ENCODE peak calls at places on chromosomes 1 and 21, in nine cellular contexts. Z, S, W, B, C, J, E, L and A are unnamed samples.

GRCh38 chr1:235883261-235883927 is 16.7 kb upstream of the LYST start:
- DNase-seq in Z (peak; percentile 95), S (no peak), W (no peak), B (peak; percentile 97), C (peak; percentile 98), J (peak; percentile 89), E (no peak), L (peak; percentile 13), A (peak; percentile 60)

GRCh38 chr1:65773391-65773790 is 19.3 kb upstream of the PDE4B start:
- DNase-seq in Z (no peak), S (no peak), W (no peak), B (peak; percentile 31), C (peak; percentile 52), J (no peak), E (no peak), L (no peak), A (no peak)

GRCh38 chr1:157155658-157156057 is 17.5 kb upstream of the ETV3 start:
- DNase-seq in Z (peak; percentile 41), S (no peak), W (no peak), B (no peak), C (peak; percentile 36), J (no peak), E (no peak), L (peak; percentile 21), A (no peak)

GRCh38 chr1:226337294-226337870 is 28.4 kb upstream of the LIN9 start:
- DNase-seq in Z (no peak), S (no peak), W (no peak), B (no peak), C (peak; percentile 17), J (no peak), E (no peak), L (no peak), A (no peak)

GRCh38 chr1:1677718-1678580 is 14.6 kb downstream of the SLC35E2B start:
- DNase-seq in Z (no peak), S (peak; percentile 73), W (peak; percentile 77), B (no peak), C (no peak), J (peak; percentile 55), E (no peak), L (peak; percentile 8), A (no peak)

GRCh38 chr1:96973605-96974004 is 252.0 kb downstream of the PTBP2 start:
- DNase-seq in Z (no peak), S (no peak), W (no peak), B (peak; percentile 33), C (no peak), J (peak; percentile 11), E (no peak), L (no peak), A (peak; percentile 84)

GRCh38 chr1:197763769-197764168 is 11.5 kb downstream of the DENND1B start:
- DNase-seq in Z (no peak), S (no peak), W (no peak), B (no peak), C (no peak), J (no peak), E (no peak), L (no peak), A (no peak)

GRCh38 chr1:8013800-8014199 is 12.3 kb downstream of the ERRFI1 start:
- DNase-seq in Z (no peak), S (no peak), W (no peak), B (no peak), C (no peak), J (no peak), E (no peak), L (no peak), A (no peak)

GRCh38 chr1:113891631-113892220 is 4.3 kb upstream of the BCL2L15 start:
- DNase-seq in Z (no peak), S (no peak), W (no peak), B (no peak), C (no peak), J (no peak), E (no peak), L (no peak), A (no peak)

GRCh38 chr1:119674835-119675289 is 26.8 kb upstream of the ZNF697 start:
- DNase-seq in Z (peak; percentile 76), S (no peak), W (no peak), B (peak; percentile 11), C (peak; percentile 92), J (no peak), E (no peak), L (no peak), A (no peak)

GRCh38 chr1:246317291-246317690 is 189.8 kb downstream of the SMYD3 start:
- DNase-seq in Z (no peak), S (no peak), W (no peak), B (no peak), C (no peak), J (no peak), E (no peak), L (no peak), A (no peak)

GRCh38 chr1:48227165-48228013 is 4.9 kb downstream of the SLC5A9 start:
- DNase-seq in Z (no peak), S (peak; percentile 15), W (peak; percentile 61), B (no peak), C (no peak), J (no peak), E (no peak), L (no peak), A (no peak)

GRCh38 chr1:11831945-11832725 is 15.4 kb downstream of the NPPA start:
- DNase-seq in Z (no peak), S (no peak), W (no peak), B (no peak), C (no peak), J (no peak), E (no peak), L (no peak), A (no peak)

GRCh38 chr1:230321741-230322420 is 104.3 kb downstream of the PGBD5 start:
- DNase-seq in Z (no peak), S (no peak), W (no peak), B (no peak), C (no peak), J (peak; percentile 38), E (no peak), L (no peak), A (no peak)

GRCh38 chr1:12552111-12552888 is 65.7 kb downstream of the DHRS3 start:
- DNase-seq in Z (no peak), S (no peak), W (no peak), B (no peak), C (no peak), J (no peak), E (no peak), L (no peak), A (no peak)

GRCh38 chr1:42793824-42794223 is 9.0 kb downstream of the TMEM269 start:
- DNase-seq in Z (no peak), S (no peak), W (no peak), B (no peak), C (no peak), J (no peak), E (no peak), L (no peak), A (no peak)

GRCh38 chr1:94920061-94920460 is 6.8 kb downstream of the CNN3 start:
- DNase-seq in Z (no peak), S (no peak), W (no peak), B (no peak), C (peak; percentile 55), J (no peak), E (no peak), L (no peak), A (no peak)

GRCh38 chr1:160375788-160376524 is 9.1 kb downstream of the NHLH1 start:
- DNase-seq in Z (no peak), S (no peak), W (peak; percentile 48), B (no peak), C (peak; percentile 55), J (no peak), E (no peak), L (no peak), A (peak; percentile 60)

GRCh38 chr1:187928288-187928687 is 1099.5 kb downstream of the PLA2G4A start:
- DNase-seq in Z (no peak), S (no peak), W (no peak), B (peak; percentile 36), C (peak; percentile 32), J (no peak), E (no peak), L (peak; percentile 67), A (no peak)

GRCh38 chr21:42118121-42118795 is 47.1 kb downstream of the UMODL1 start:
- DNase-seq in Z (no peak), S (no peak), W (no peak), B (no peak), C (no peak), J (no peak), E (no peak), L (no peak), A (no peak)
- H3K4me3 ChIP-seq in Z (no peak overlapping the region), S (no peak overlapping the region), W (no peak overlapping the region), B (no peak overlapping the region), C (no peak overlapping the region), J (no peak overlapping the region), E (no peak overlapping the region), L (no peak overlapping the region), A (no peak overlapping the region)

GRCh38 chr1:227761621-227762230 is 26.5 kb downstream of the SNAP47 start:
- DNase-seq in Z (no peak), S (no peak), W (no peak), B (no peak), C (no peak), J (no peak), E (no peak), L (no peak), A (no peak)
- H3K36me3 ChIP-seq in Z (peaks cover 45% of the 10 kb centered on the region), S (peaks cover 86% of the 10 kb centered on the region), W (peaks cover 17% of the 10 kb centered on the region), B (peaks cover 20% of the 10 kb centered on the region), C (peaks cover 10% of the 10 kb centered on the region), J (peaks cover 35% of the 10 kb centered on the region), E (peaks cover 10% of the 10 kb centered on the region), L (no peaks in the 10 kb centered on the region), A (peaks cover 31% of the 10 kb centered on the region)

DNA sequence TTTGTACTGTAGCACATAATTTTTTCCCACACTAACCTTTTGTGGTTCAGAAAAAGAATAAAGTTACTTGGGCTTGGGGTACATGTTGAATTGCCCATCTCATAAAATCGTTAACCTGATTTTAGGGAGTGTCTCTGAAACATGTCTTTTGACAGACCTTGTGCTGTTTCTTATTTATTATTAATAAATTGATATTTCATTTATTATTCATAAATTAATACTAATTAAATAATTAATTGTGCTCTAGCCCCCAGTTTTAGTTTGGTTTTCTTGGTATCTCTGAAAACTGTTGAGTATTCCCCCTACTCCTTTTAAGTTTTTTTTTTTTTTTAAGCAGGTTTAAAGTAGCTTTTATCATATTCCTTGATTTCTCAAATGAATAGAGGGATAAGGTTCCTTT is 27.9 kb downstream of the CAMTA1 start:
- DNase-seq in Z (no peak), S (no peak), W (no peak), B (no peak), C (no peak), J (no peak), E (no peak), L (no peak), A (no peak)
- H3K4me3 ChIP-seq in Z (no peak overlapping the region), S (no peak overlapping the region), W (no peak overlapping the region), B (no peak overlapping the region), C (no peak overlapping the region), J (no peak overlapping the region), E (no peak overlapping the region), L (no peak overlapping the region), A (no peak overlapping the region)

DNA sequence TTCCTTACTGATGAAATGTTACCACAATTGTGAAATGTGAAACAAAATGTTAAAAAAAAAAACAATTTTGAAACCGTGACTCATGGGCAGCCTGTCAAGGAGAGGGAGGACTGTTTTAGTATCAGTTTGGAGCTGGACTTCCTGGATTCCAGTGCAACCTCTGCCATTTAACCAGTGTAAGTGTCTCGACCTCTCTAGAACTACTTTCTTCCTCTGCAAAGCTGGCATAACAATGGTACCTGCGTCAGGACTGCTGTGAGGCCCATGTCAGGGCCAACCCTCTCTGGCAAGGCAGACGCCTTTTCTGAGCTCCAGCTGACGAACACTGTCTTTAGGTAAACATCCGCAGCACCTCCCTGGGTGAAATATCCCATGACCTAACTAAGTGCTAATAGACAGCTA is 20.9 kb downstream of the URB1 start:
- DNase-seq in Z (peak; percentile 56), S (no peak), W (no peak), B (peak; percentile 83), C (peak; percentile 84), J (peak; percentile 21), E (no peak), L (no peak), A (no peak)
- H3K36me3 ChIP-seq in Z (peaks cover 15% of the 10 kb centered on the region), S (peaks cover 80% of the 10 kb centered on the region), W (peaks cover 37% of the 10 kb centered on the region), B (peaks cover 24% of the 10 kb centered on the region), C (peaks cover 43% of the 10 kb centered on the region), J (peaks cover 93% of the 10 kb centered on the region), E (peaks cover 16% of the 10 kb centered on the region), L (peaks cover 3% of the 10 kb centered on the region), A (peaks cover 72% of the 10 kb centered on the region)